ENCODE peak calls at places on chromosomes 1 and 21, in nine cellular contexts. Z, J, A, V, K, W, N, L and R are unnamed samples.

GRCh38 chr1:7574121-7575040 is 196.7 kb upstream of the VAMP3 start:
- DNase-seq in A (no peak), W (no peak), V (no peak), Z (peak), K (no peak), L (no peak), N (no peak), J (no peak), R (peak)

GRCh38 chr1:85297855-85298629 is 21.6 kb upstream of the BCL10 start:
- DNase-seq in J (peak), W (peak), K (no peak), Z (peak), V (peak), L (peak), N (no peak), A (no peak), R (peak)

GRCh38 chr1:94539496-94539895 is 2.1 kb downstream of the F3 start:
- DNase-seq in Z (no peak), K (no peak), J (no peak), V (no peak), N (no peak), L (no peak), A (no peak), W (no peak), R (no peak)

GRCh38 chr1:41850029-41850428 is 68.7 kb downstream of the HIVEP3 start:
- DNase-seq in W (no peak), V (no peak), J (no peak), Z (no peak), A (no peak), K (no peak), N (no peak), L (no peak), R (no peak)

GRCh38 chr1:226378071-226378470 is 29.8 kb downstream of the PARP1 start:
- DNase-seq in J (no peak), N (no peak), V (no peak), A (no peak), Z (no peak), K (no peak), L (no peak), W (no peak), R (no peak)

GRCh38 chr1:31849653-31850052 is 33.8 kb upstream of the SPOCD1 start:
- DNase-seq in Z (no peak), N (no peak), V (no peak), L (no peak), K (no peak), A (no peak), J (no peak), W (no peak), R (no peak)

GRCh38 chr1:53391982-53392381 is 64.1 kb upstream of the LRP8 start:
- DNase-seq in W (no peak), L (no peak), A (no peak), K (no peak), J (no peak), Z (no peak), V (no peak), N (no peak), R (no peak)

GRCh38 chr1:53176452-53177344 is 19.9 kb upstream of the CPT2 start:
- DNase-seq in A (no peak), J (no peak), L (peak), N (no peak), V (no peak), W (no peak), K (no peak), Z (peak), R (peak)

GRCh38 chr21:42834730-42835191 is 44.6 kb downstream of the WDR4 start:
- DNase-seq in J (no peak), L (no peak), N (no peak), Z (no peak), W (no peak), V (no peak), K (no peak), A (no peak), R (no peak)

GRCh38 chr1:228099331-228099732 is 3.8 kb downstream of the C1orf35 start:
- DNase-seq in A (no peak), Z (no peak), N (no peak), V (no peak), J (no peak), L (no peak), W (peak), K (no peak), R (no peak)

GRCh38 chr1:103101399-103101798 is 6.9 kb downstream of the COL11A1 start:
- DNase-seq in Z (no peak), W (no peak), L (no peak), N (no peak), K (no peak), J (no peak), A (no peak), V (no peak), R (no peak)

GRCh38 chr1:39269791-39270342 is 65.4 kb downstream of the MACF1 start:
- DNase-seq in A (no peak), L (peak), J (peak), W (no peak), V (no peak), K (no peak), Z (no peak), N (no peak), R (peak)

GRCh38 chr1:178540646-178541045 is 27.7 kb downstream of the TEX35 start:
- DNase-seq in V (no peak), N (no peak), J (no peak), W (no peak), A (no peak), Z (no peak), K (no peak), L (no peak), R (no peak)

GRCh38 chr1:45344491-45344890 is 4.3 kb upstream of the MUTYH start:
- DNase-seq in L (no peak), Z (no peak), J (no peak), A (no peak), K (no peak), W (no peak), V (no peak), N (no peak), R (no peak)

GRCh38 chr1:243301059-243301458 is 45.2 kb downstream of the SDCCAG8 start:
- DNase-seq in J (no peak), V (no peak), W (no peak), A (no peak), K (no peak), Z (no peak), N (no peak), L (no peak), R (no peak)

GRCh38 chr1:95145493-95145892 is 28.3 kb downstream of the TLCD4 start:
- DNase-seq in Z (no peak), K (no peak), V (no peak), W (no peak), L (no peak), J (no peak), N (no peak), A (no peak), R (no peak)